ENCODE peak calls at places on chromosome 5, in ten cellular contexts. O is pons; Y is HuH-7.5; I is ELF-1; F is stimulated activated CD8-positive, alpha-beta memory T cell treated with anti-CD3 and anti-CD28 coated beads, Interleukin-15, amount 100 ng/mL, for 48 hours; L is T-helper 1 cell; Q is left ventricle myocardium inferior; V is naive thymus-derived CD8-positive, alpha-beta T cell; E is stimulated activated CD4-positive, alpha-beta T cell treated with anti-CD3 and anti-CD28 coated beads, Interleukin-4, amount 100 ng/mL, for 48 hours; N is hippocampal formation. M is an unnamed sample.

GRCh38 chr5:115841382-115842088 is at the start of the genes AP3S1 and ATG12:
- DNase-seq in F (peak), I (peak), Y (peak), E (peak), Q (peak), L (peak), V (peak), N (peak), O (peak), M (peak)

GRCh38 chr5:1497271-1497777 is 26.4 kb downstream of the LPCAT1 start:
- DNase-seq in N (no peak), F (no peak), E (no peak), O (no peak), Q (no peak), I (no peak), V (no peak), Y (no peak), L (no peak), M (no peak)

GRCh38 chr5:14399054-14399657 is 182.4 kb upstream of the OTULINL start:
- DNase-seq in L (no peak), F (no peak), Y (peak), E (no peak), O (peak), V (peak), N (peak), I (no peak), Q (no peak), M (no peak)

GRCh38 chr5:85441138-85441537 is 1056.5 kb upstream of the EDIL3 start:
- DNase-seq in Y (no peak), L (no peak), N (no peak), O (no peak), F (no peak), V (no peak), E (no peak), I (no peak), Q (no peak), M (no peak)

GRCh38 chr5:107917983-107918382 is 247.2 kb upstream of the EFNA5 start:
- DNase-seq in N (no peak), L (no peak), I (peak), O (no peak), F (no peak), E (no peak), Q (no peak), V (no peak), Y (no peak), M (no peak)

GRCh38 chr5:36079200-36079761 is 12.6 kb upstream of the UGT3A2 start:
- DNase-seq in Y (peak), L (no peak), O (peak), N (peak), Q (no peak), E (no peak), V (peak), I (peak), F (no peak), M (no peak)

GRCh38 chr5:8522635-8523034 is 653.7 kb downstream of the MTRR start:
- DNase-seq in Y (no peak), N (no peak), L (no peak), O (no peak), F (no peak), E (no peak), Q (no peak), V (no peak), I (no peak), M (no peak)

GRCh38 chr5:135210286-135211055 is 176.4 kb upstream of the PITX1 start:
- DNase-seq in Q (no peak), F (no peak), O (no peak), E (no peak), V (no peak), I (no peak), Y (no peak), L (no peak), N (no peak), M (no peak)

GRCh38 chr5:68770566-68770965 is 323.2 kb upstream of the SLC30A5 start:
- DNase-seq in V (no peak), N (no peak), Q (no peak), E (no peak), O (no peak), L (no peak), F (no peak), Y (no peak), I (peak), M (no peak)

GRCh38 chr5:58261605-58262004 is 198.3 kb downstream of the PLK2 start:
- DNase-seq in E (no peak), I (no peak), F (no peak), L (no peak), N (no peak), V (no peak), Y (no peak), O (no peak), Q (no peak), M (no peak)

GRCh38 chr5:95857185-95857945 is 34.8 kb upstream of the GLRX start:
- DNase-seq in E (no peak), Y (peak), I (peak), O (no peak), N (no peak), F (no peak), L (no peak), Q (peak), V (no peak), M (no peak)

GRCh38 chr5:937151-937924 is 44.7 kb downstream of the TRIP13 start:
- DNase-seq in E (no peak), N (no peak), F (no peak), V (no peak), O (no peak), Y (no peak), L (no peak), I (no peak), Q (no peak), M (no peak)

GRCh38 chr5:169303119-169303515 is 2.2 kb upstream of the SLIT3 start:
- DNase-seq in Q (no peak), E (no peak), O (no peak), F (no peak), I (no peak), L (no peak), V (no peak), Y (no peak), N (no peak), M (no peak)

GRCh38 chr5:14313986-14314690 is 171.0 kb downstream of the TRIO start:
- DNase-seq in Q (no peak), E (no peak), F (no peak), I (no peak), L (no peak), N (no peak), V (no peak), O (no peak), Y (no peak), M (no peak)

GRCh38 chr5:54722846-54723433 is 205.4 kb downstream of the SNX18 start:
- DNase-seq in N (no peak), L (no peak), I (no peak), Y (no peak), V (no peak), F (no peak), E (no peak), O (no peak), Q (no peak), M (no peak)

GRCh38 chr5:76691470-76692273 is 24.3 kb upstream of the F2R start:
- DNase-seq in I (peak), Y (no peak), N (no peak), F (no peak), O (no peak), V (no peak), Q (no peak), L (no peak), E (no peak), M (no peak)